ENCODE peak calls at places on chromosomes 4 and X, in four cellular contexts. W is right lobe of liver, F is GM20000, S is esophagus muscularis mucosa. O is an unnamed sample.

GRCh38 chrX:48997865-48998264 is 4.2 kb downstream of the GRIPAP1 start:
- DNase-seq in S (no peak), W (no peak), F (no peak), O (no peak)

GRCh38 chr4:70515342-70516245 is 2.8 kb upstream of the AMTN start:
- DNase-seq in W (no peak), F (no peak), S (no peak), O (no peak)

GRCh38 chrX:9518896-9519295 is 54.0 kb downstream of the TBL1X start:
- DNase-seq in F (no peak), S (no peak), W (no peak), O (no peak)

GRCh38 chr4:98557497-98557896 is 100.9 kb downstream of the TSPAN5 start:
- DNase-seq in W (peak; percentile 22), S (no peak), F (no peak), O (no peak)

GRCh38 chr4:2262145-2262943 is 435 bp upstream of the MXD4 start:
- DNase-seq in F (peak; percentile 99), W (peak; percentile 100), S (peak; percentile 100), O (peak; percentile 96)

GRCh38 chr4:40769266-40769665 is 19.5 kb downstream of the NSUN7 start:
- DNase-seq in F (no peak), W (no peak), S (no peak), O (no peak)

GRCh38 chr4:78651250-78651860 is 99.8 kb downstream of the ANXA3 start:
- DNase-seq in S (no peak), F (no peak), W (no peak), O (no peak)

GRCh38 chrX:136156560-136157117 is 9.3 kb downstream of the FHL1 start:
- DNase-seq in F (no peak), S (no peak), W (no peak), O (no peak)

O was measured in omental fat pad.